ENCODE peak calls at places on chromosomes 1 and 21, in five cellular contexts. J is MCF 10A, X is fibroblast of villous mesenchyme, F is GM13977, R is breast epithelium. M is an unnamed sample.

GRCh38 chr1:240169188-240169587 is 77.5 kb downstream of the FMN2 start:
- DNase-seq in J (peak; percentile 59), X (no peak), F (no peak), R (no peak), M (no peak)

GRCh38 chr1:91913018-91913417 is 27.1 kb upstream of the TGFBR3 start:
- DNase-seq in J (no peak), X (no peak), F (no peak), R (no peak), M (no peak)

GRCh38 chr1:10401281-10401680 is 2.4 kb downstream of the PGD start:
- DNase-seq in J (no peak), X (peak; percentile 66), F (no peak), R (no peak), M (no peak)

GRCh38 chr1:44640178-44640865 is 34.0 kb downstream of the TMEM53 start:
- DNase-seq in J (no peak), X (no peak), F (no peak), R (no peak), M (no peak)

GRCh38 chr1:7862211-7863060 is 9.6 kb upstream of the UTS2 start:
- DNase-seq in J (no peak), X (no peak), F (no peak), R (no peak), M (no peak)

GRCh38 chr1:223423641-223424233 is 30.5 kb downstream of the CCDC185 start:
- DNase-seq in J (peak; percentile 48), X (peak; percentile 39), F (no peak), R (no peak), M (no peak)

GRCh38 chr1:4702927-4703326 is 48.5 kb downstream of the AJAP1 start:
- DNase-seq in J (peak; percentile 94), X (peak; percentile 10), F (no peak), R (no peak), M (no peak)

GRCh38 chr1:22930235-22930912 is 42.3 kb downstream of the LACTBL1 start:
- DNase-seq in J (peak; percentile 68), X (peak; percentile 33), F (peak; percentile 71), R (no peak), M (no peak)

GRCh38 chr1:16156848-16157495 is 1.1 kb upstream of the EPHA2 start:
- DNase-seq in J (peak; percentile 80), X (no peak), F (no peak), R (no peak), M (no peak)

GRCh38 chr1:111515291-111516007 is 12.0 kb upstream of the ADORA3 start:
- DNase-seq in J (no peak), X (peak; percentile 18), F (no peak), R (no peak), M (peak; percentile 44)

GRCh38 chr1:112335351-112335750 is 60.7 kb upstream of the CTTNBP2NL start:
- DNase-seq in J (peak; percentile 39), X (no peak), F (no peak), R (no peak), M (no peak)

GRCh38 chr21:25062061-25062460 is 545.2 kb downstream of the MRPL39 start:
- DNase-seq in J (no peak), X (no peak), F (no peak), R (no peak), M (no peak)

GRCh38 chr1:81596341-81596740 is 204.4 kb upstream of the ADGRL2 start:
- DNase-seq in J (no peak), X (no peak), F (no peak), R (no peak), M (no peak)

DNA sequence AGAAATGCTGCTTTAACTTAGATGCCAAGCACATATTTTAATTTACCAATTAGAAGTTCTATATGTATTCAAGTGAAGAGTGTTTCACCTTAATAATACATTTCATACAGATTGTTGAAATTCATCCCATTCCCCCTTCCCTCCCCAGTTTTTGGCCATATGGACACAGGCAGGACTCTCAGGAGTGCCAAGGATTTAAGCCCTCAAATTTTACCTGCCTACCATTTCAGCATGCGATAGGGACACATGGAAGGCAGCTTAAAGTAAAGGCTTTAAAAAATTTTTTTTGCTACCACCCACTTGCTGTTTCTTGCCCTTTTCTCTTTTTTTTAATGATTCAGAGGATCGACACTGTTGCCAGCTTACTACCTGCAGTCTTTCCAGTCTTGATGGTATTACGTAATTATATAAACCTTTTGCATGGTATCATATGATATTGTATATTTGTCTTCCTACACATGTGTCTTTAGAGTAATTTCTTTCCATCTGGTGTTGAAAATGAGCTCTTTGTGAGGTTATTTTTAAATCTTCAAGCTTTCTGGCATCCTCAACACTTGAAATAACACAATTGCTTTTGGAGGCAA is 7.0 kb downstream of the EPB41 start:
- DNase-seq in J (peak; percentile 24), X (no peak), F (no peak), R (no peak), M (no peak)
- TF ChIP-seq CTCF in J (no peak), X (no peak), F (no peak), R (no peak), M (no peak)

GRCh38 chr1:1984560-1985070 is 19.0 kb downstream of the CFAP74 start:
- DNase-seq in J (no peak), X (no peak), F (no peak), R (no peak), M (no peak)

GRCh38 chr1:1988061-1988945 is 15.3 kb downstream of the CFAP74 start:
- DNase-seq in J (no peak), X (no peak), F (no peak), R (no peak), M (no peak)

GRCh38 chr1:1987142-1987510 is 16.5 kb downstream of the CFAP74 start:
- DNase-seq in J (no peak), X (no peak), F (no peak), R (no peak), M (no peak)

GRCh38 chr1:1985375-1986050 is 18.1 kb downstream of the CFAP74 start:
- DNase-seq in J (no peak), X (no peak), F (no peak), R (no peak), M (no peak)

DNA sequence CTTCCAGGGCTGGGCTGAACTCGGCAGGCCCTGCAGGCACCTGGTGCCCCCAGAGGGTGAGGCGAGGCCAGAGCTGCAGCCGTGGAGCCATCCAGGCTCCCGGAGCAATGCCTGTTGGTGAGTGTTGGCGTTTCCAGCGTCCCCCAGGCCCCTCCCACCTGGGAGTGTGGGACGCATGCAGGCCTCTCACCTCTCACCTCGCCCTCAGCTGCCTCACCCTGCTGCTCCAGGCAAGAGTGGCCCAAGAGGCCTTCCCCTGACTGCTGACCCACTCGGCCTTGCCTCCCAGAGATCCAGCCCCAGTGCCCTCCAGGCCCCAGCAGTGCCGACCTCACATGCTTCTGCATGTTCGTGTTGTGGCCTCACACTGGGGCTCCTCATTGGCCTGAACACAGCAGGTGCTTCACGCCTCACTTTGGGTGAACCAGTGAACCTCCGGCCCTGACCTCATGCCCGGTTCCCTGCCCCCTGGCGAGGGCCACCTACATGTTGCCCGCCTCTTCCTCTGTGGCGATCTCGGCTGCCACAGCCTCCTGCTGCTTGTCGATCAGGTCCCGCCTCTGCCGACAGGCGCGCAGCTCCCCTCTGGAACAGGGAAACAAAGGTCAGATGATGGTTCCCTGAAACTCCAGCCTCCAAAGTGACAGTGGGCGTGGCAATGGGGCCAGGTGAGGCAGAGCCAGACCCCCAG is 17.0 kb downstream of the CFAP74 start:
- DNase-seq in J (no peak), X (no peak), F (no peak), R (no peak), M (no peak)
- TF ChIP-seq CTCF in J (no peak), X (no peak), F (no peak), R (no peak), M (no peak)

GRCh38 chr1:55844322-55844721 is 629.2 kb upstream of the USP24 start:
- DNase-seq in J (no peak), X (no peak), F (no peak), R (no peak), M (no peak)

GRCh38 chr1:55848906-55849305 is 633.7 kb upstream of the USP24 start:
- DNase-seq in J (peak; percentile 53), X (peak; percentile 56), F (no peak), R (no peak), M (no peak)
- TF ChIP-seq CTCF in J (peak; percentile 35), X (peak; percentile 60), F (no peak), R (no peak), M (no peak)

GRCh38 chr1:66239834-66240233 is 294.1 kb upstream of the SGIP1 start:
- DNase-seq in J (no peak), X (no peak), F (no peak), R (no peak), M (no peak)
- TF ChIP-seq CTCF in J (no peak), X (no peak), F (no peak), R (no peak), M (no peak)

M was measured in omental fat pad.